ENCODE peak calls at places on chromosomes 1 and 21, in four cellular contexts. B is choroid plexus epithelial cell, V is suprapubic skin, F is retinal pigment epithelial cell. N is an unnamed sample.

GRCh38 chr1:178417858-178418257 is 78.9 kb downstream of the CLEC20A start:
- DNase-seq in V (no peak), B (peak), F (peak), N (no peak)

GRCh38 chr1:12516741-12517140 is 101.3 kb downstream of the DHRS3 start:
- DNase-seq in V (no peak), F (no peak), B (no peak), N (no peak)

GRCh38 chr1:6347641-6348487 is 45.7 kb downstream of the ACOT7 start:
- DNase-seq in F (no peak), B (peak), V (no peak), N (no peak)

GRCh38 chr1:4425892-4426291 is 228.5 kb upstream of the AJAP1 start:
- DNase-seq in B (no peak), V (no peak), F (no peak), N (no peak)

GRCh38 chr1:7482772-7483495 is 288.2 kb upstream of the VAMP3 start:
- DNase-seq in B (no peak), V (no peak), F (no peak), N (no peak)

GRCh38 chr1:178672434-178672833 is 52.6 kb upstream of the RALGPS2 start:
- DNase-seq in B (no peak), V (no peak), F (no peak), N (no peak)

GRCh38 chr1:22252248-22252647 is 109.4 kb upstream of the WNT4 start:
- DNase-seq in F (no peak), V (no peak), B (no peak), N (no peak)

GRCh38 chr1:229253170-229253974 is 17.5 kb upstream of the RAB4A start:
- DNase-seq in V (no peak), F (no peak), B (peak), N (no peak)

GRCh38 chr1:159828176-159828575 is 1.5 kb downstream of the SLAMF8 start:
- DNase-seq in F (no peak), V (no peak), B (no peak), N (no peak)

GRCh38 chr21:45596704-45597318 is 46.7 kb upstream of the PCBP3 start:
- DNase-seq in B (peak), V (peak), F (no peak), N (no peak)

GRCh38 chr1:160116277-160117147 is 953 bp downstream of the ATP1A2 start:
- DNase-seq in V (no peak), B (peak), F (no peak), N (no peak)

GRCh38 chr21:45882641-45883040 is 98.9 kb upstream of the COL6A1 start:
- DNase-seq in F (no peak), V (no peak), B (no peak), N (no peak)

GRCh38 chr1:211951856-211952255 is 83.5 kb downstream of the INTS7 start:
- DNase-seq in F (peak), B (peak), V (no peak), N (no peak)

GRCh38 chr1:1399870-1400575 is 888 bp upstream of the CCNL2 start:
- DNase-seq in F (no peak), B (peak), V (no peak), N (no peak)

GRCh38 chr21:45074818-45075605 is 632 bp downstream of the ADARB1 start:
- DNase-seq in B (no peak), V (no peak), F (no peak), N (no peak)

GRCh38 chr1:202135221-202135721 is 9.3 kb downstream of the ARL8A start:
- DNase-seq in V (no peak), B (peak), F (no peak), N (no peak)

GRCh38 chr1:77558591-77559164 is 123.8 kb downstream of the ZZZ3 start:
- DNase-seq in F (no peak), B (no peak), V (no peak), N (no peak)

GRCh38 chr1:228109073-228109961 is at the start of gene MRPL55:
- DNase-seq in B (peak), F (peak), V (peak), N (peak)

GRCh38 chr1:55974714-55975441 is 604.5 kb downstream of the PLPP3 start:
- DNase-seq in V (no peak), B (peak), F (no peak), N (no peak)

GRCh38 chr1:225428066-225428878 is 434 bp upstream of the LBR start:
- DNase-seq in V (peak), B (peak), F (peak), N (peak)

GRCh38 chr1:9718006-9718680 is 66.6 kb downstream of the PIK3CD start:
- DNase-seq in V (no peak), F (no peak), B (no peak), N (no peak)

GRCh38 chr1:17998889-17999288 is 108.7 kb upstream of the IGSF21 start:
- DNase-seq in V (no peak), F (no peak), B (peak), N (no peak)
- TF ChIP-seq CTCF in V (no peak), F (peak), B (peak), N (peak)

GRCh38 chr21:17688912-17689874 is 76.5 kb upstream of the BTG3 start:
- DNase-seq in V (no peak), B (peak), F (peak), N (no peak)
- TF ChIP-seq CTCF in V (no peak), B (peak), F (peak), N (peak)

DNA sequence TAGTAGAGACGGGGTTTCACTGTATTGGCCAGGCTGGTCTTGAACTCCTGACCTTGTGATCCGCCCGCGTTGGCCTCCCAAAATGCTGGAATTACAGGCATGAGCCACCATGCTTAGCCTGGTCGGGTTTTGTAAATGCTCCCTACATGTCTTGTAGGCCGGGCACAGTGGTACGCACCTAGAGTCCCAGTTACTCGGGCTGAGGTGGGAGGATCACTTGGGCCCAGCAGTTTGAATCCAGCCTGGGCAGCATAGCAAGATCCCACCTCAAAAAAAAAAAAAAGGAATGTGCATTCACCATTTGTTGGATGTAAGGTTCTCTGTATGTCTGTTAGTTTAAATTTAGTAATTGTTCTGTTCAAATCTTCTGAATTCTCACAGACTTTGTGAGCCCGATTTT is 95.8 kb downstream of the ST3GAL3 start:
- DNase-seq in V (no peak), B (no peak), F (no peak), N (no peak)
- TF ChIP-seq CTCF in V (no peak), B (no peak), F (no peak), N (no peak)

GRCh38 chr1:203306970-203307541 is 1.7 kb downstream of the BTG2 start:
- DNase-seq in F (no peak), B (no peak), V (no peak), N (no peak)
- TF ChIP-seq CTCF in F (no peak), B (no peak), V (no peak), N (no peak)

GRCh38 chr1:29513357-29513756 is 277.0 kb downstream of the PTPRU start:
- DNase-seq in V (peak), F (peak), B (peak), N (peak)
- TF ChIP-seq CTCF in V (no peak), F (peak), B (peak), N (peak)

N was measured in type B pancreatic cell.